ENCODE peak calls at places on chromosome 17, in four cellular contexts. A is CD8-positive, alpha-beta memory T cell; I is psoas muscle; Z is tibial artery. M is an unnamed sample.
A peak's percentile ranks its signal among the peaks of the same experiment; 100 is the strongest.

GRCh38 chr17:6555331-6556120 is 829 bp downstream of the PITPNM3 start:
- DNase-seq in A (no peak), Z (no peak), I (no peak), M (no peak)

GRCh38 chr17:29883497-29883896 is 46.5 kb downstream of the SSH2 start:
- DNase-seq in Z (no peak), I (no peak), A (no peak), M (no peak)

GRCh38 chr17:37664214-37664613 is 21.0 kb upstream of the DDX52 start:
- DNase-seq in Z (no peak), I (no peak), A (no peak), M (no peak)

GRCh38 chr17:56681561-56682266 is 88.2 kb downstream of the NOG start:
- DNase-seq in I (no peak), A (no peak), Z (no peak), M (no peak)

GRCh38 chr17:75685508-75685907 is 18.4 kb downstream of the SAP30BP start:
- DNase-seq in I (no peak), Z (no peak), A (no peak), M (no peak)

GRCh38 chr17:6641374-6641818 is 536 bp downstream of the TXNDC17 start:
- DNase-seq in Z (no peak), A (no peak), I (no peak), M (no peak)

GRCh38 chr17:78241277-78242023 is 10.0 kb downstream of the TMEM235 start:
- DNase-seq in Z (no peak), A (no peak), I (no peak), M (no peak)

GRCh38 chr17:57260325-57261083 is 4.2 kb downstream of the MSI2 start:
- DNase-seq in A (no peak), Z (no peak), I (no peak), M (no peak)

GRCh38 chr17:61000911-61001310 is 323.3 kb downstream of the BCAS3 start:
- DNase-seq in Z (no peak), I (no peak), A (no peak), M (no peak)

GRCh38 chr17:8147141-8147804 is 4.9 kb downstream of the PER1 start:
- DNase-seq in Z (no peak), A (no peak), I (peak; percentile 59), M (no peak)

GRCh38 chr17:4711671-4712111 is 1.3 kb downstream of the ARRB2 start:
- DNase-seq in Z (peak; percentile 64), I (peak; percentile 70), A (no peak), M (no peak)

GRCh38 chr17:4514206-4514605 is 15.5 kb downstream of the SPNS2 start:
- DNase-seq in Z (no peak), I (no peak), A (no peak), M (no peak)

GRCh38 chr17:63356275-63356905 is 89.7 kb downstream of the CYB561 start:
- DNase-seq in Z (peak; percentile 29), A (no peak), I (no peak), M (no peak)

GRCh38 chr17:19412510-19412909 is 1.5 kb downstream of the RNF112 start:
- DNase-seq in Z (no peak), A (no peak), I (no peak), M (no peak)

GRCh38 chr17:59853168-59853918 is 39.4 kb downstream of the TUBD1 start:
- DNase-seq in A (no peak), I (no peak), Z (no peak), M (peak; percentile 74)

GRCh38 chr17:77130521-77130920 is 10.2 kb upstream of the SEC14L1 start:
- DNase-seq in I (no peak), A (no peak), Z (no peak), M (no peak)

GRCh38 chr17:77132411-77133086 is 8.2 kb upstream of the SEC14L1 start:
- DNase-seq in Z (no peak), I (no peak), A (no peak), M (no peak)

GRCh38 chr17:77133087-77133633 is 7.6 kb upstream of the SEC14L1 start:
- DNase-seq in A (no peak), I (no peak), Z (no peak), M (no peak)

GRCh38 chr17:77129568-77130301 is 11.0 kb upstream of the SEC14L1 start:
- DNase-seq in Z (no peak), A (no peak), I (peak; percentile 83), M (no peak)

GRCh38 chr17:77131919-77132318 is 8.8 kb upstream of the SEC14L1 start:
- DNase-seq in A (no peak), I (no peak), Z (no peak), M (no peak)
- H3K4me1 ChIP-seq in A (peaks cover 17% of the 10 kb centered on the region), I (peaks cover 30% of the 10 kb centered on the region), Z (no peaks in the 10 kb centered on the region), M (peaks cover 16% of the 10 kb centered on the region)

DNA sequence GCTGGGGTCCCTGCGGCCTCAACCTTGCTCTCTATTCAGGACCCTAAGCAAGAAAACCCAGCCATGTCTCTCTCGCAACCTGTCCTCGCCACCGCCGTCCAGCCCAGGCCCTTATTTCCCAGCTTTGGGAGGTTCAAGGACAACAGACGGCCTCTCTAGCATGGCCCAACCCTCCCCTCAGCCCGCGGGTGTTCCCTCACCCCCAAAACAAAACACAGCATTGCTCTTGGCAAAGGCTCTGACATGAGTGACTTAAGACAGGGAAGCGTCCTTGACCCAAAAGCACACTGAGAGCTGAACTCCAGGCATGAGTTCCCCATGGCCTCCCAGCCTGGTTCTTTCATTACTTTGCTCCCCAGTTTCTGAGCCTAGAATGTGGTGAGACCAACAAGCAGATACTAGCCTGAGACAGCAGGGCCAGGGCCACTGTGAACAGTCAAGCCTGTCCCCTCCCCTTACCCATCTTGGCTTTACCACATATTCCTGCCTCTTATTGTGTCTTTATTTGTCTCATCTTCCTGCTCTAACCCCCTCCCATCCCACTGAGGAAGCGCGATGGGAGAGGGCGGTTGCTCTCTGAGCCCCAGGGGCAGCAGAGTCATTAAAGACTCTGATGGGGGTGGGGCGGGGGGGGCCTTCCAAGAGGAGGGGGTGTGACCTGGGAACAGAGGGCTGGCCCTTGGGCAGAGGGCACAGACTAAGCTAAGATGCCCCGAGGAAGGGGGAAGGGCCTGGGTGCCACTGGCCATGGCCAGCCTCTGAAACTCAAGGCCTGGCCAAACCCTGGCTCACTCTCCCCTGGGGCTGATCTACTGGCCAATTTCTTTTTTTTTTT is 11.8 kb downstream of the SREBF1 start:
- DNase-seq in Z (peak; percentile 73), I (peak; percentile 81), A (no peak), M (no peak)
- H3K4me1 ChIP-seq in Z (peaks cover 5% of the 10 kb centered on the region), I (peaks cover 68% of the 10 kb centered on the region), A (peaks cover 78% of the 10 kb centered on the region), M (peaks cover 74% of the 10 kb centered on the region)

GRCh38 chr17:2610640-2611175 is 17.3 kb downstream of the PAFAH1B1 start:
- DNase-seq in A (no peak), I (no peak), Z (no peak), M (no peak)

GRCh38 chr17:2612630-2613029 is 19.2 kb downstream of the PAFAH1B1 start:
- DNase-seq in A (no peak), I (no peak), Z (no peak), M (no peak)

GRCh38 chr17:2615882-2616281 is 22.4 kb downstream of the PAFAH1B1 start:
- DNase-seq in I (no peak), Z (no peak), A (no peak), M (no peak)

GRCh38 chr17:2611627-2612026 is 18.2 kb downstream of the PAFAH1B1 start:
- DNase-seq in Z (no peak), I (no peak), A (no peak), M (no peak)

GRCh38 chr17:2613089-2613808 is 19.8 kb downstream of the PAFAH1B1 start:
- DNase-seq in I (no peak), Z (no peak), A (no peak), M (no peak)
- H3K4me1 ChIP-seq in I (peaks cover 48% of the 10 kb centered on the region), Z (no peaks in the 10 kb centered on the region), A (peaks cover 46% of the 10 kb centered on the region), M (peaks cover 84% of the 10 kb centered on the region)

DNA sequence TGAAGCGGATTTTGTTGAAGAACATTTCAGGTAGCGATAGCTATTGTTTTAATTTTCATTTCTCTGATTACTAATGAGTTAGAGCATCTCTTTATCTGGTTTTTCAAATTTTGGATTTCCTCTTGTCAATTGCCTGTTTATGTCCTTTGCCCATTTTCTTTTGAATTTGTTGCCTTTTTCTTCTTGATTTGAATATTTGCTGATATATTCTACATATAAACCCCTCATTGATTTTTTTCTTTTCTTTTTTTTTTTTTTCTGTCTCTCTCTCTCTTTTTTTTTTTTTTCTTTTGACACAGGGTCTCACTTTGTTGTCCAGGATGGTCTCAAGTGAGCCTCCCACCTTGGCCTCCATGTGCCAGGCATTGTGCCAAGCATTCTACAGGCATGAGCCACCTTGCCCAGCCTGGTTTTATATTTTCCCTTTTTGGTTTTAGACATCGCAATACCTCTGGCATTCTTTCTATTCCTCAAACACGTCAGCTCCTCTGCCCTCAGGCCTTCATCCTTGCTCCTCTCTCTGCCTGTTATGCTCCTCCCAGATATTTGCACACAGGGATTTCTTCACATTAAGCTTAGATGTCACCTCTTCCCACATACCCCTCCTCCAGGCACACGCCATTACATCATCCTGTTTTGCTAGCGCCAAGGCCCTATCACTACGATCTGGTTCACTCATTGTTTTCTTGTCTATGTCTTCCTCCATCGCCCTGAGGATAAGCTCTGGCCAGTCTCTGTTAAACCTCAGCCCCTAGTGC is 8.5 kb downstream of the SARM1 start:
- DNase-seq in A (no peak), I (no peak), Z (no peak), M (no peak)
- H3K4me1 ChIP-seq in A (peaks cover 9% of the 10 kb centered on the region), I (no peaks in the 10 kb centered on the region), Z (no peaks in the 10 kb centered on the region), M (peaks cover 12% of the 10 kb centered on the region)

GRCh38 chr17:50056961-50057330 is 1.0 kb downstream of the ITGA3 start:
- DNase-seq in Z (no peak), I (no peak), A (no peak), M (no peak)
- H3K4me1 ChIP-seq in Z (no peaks in the 10 kb centered on the region), I (peaks cover 59% of the 10 kb centered on the region), A (peaks cover 10% of the 10 kb centered on the region), M (peaks cover 12% of the 10 kb centered on the region)

GRCh38 chr17:42522263-42522790 is 13.7 kb upstream of the NAGLU start:
- DNase-seq in A (no peak), I (no peak), Z (no peak), M (no peak)
- H3K4me1 ChIP-seq in A (peaks cover 1% of the 10 kb centered on the region), I (peaks cover 72% of the 10 kb centered on the region), Z (peaks cover 18% of the 10 kb centered on the region), M (peaks cover 6% of the 10 kb centered on the region)